ENCODE peak calls at places on chromosomes 12 and 14, in five cellular contexts. One of them, this sample, is unnamed.

GRCh38 chr14:24692382-24693352 is 58.7 kb upstream of the GZMB start:
- DNase-seq in stomach: no peak
- DNase-seq in nephron progenitor cell: no peak
- DNase-seq in amygdala: no peak
- DNase-seq in endodermal cell: peak
- DNase-seq in this sample: no peak

GRCh38 chr14:93269341-93270068 is 62.4 kb downstream of the UBR7 start:
- DNase-seq in stomach: no peak
- DNase-seq in nephron progenitor cell: no peak
- DNase-seq in amygdala: no peak
- DNase-seq in endodermal cell: no peak
- DNase-seq in this sample: no peak

GRCh38 chr12:11765817-11766794 is 116.6 kb downstream of the ETV6 start:
- DNase-seq in stomach: no peak
- DNase-seq in nephron progenitor cell: peak
- DNase-seq in amygdala: no peak
- DNase-seq in endodermal cell: peak
- DNase-seq in this sample: no peak

GRCh38 chr12:59077153-59077930 is 157.0 kb upstream of the LRIG3 start:
- DNase-seq in stomach: peak
- DNase-seq in nephron progenitor cell: peak
- DNase-seq in amygdala: no peak
- DNase-seq in endodermal cell: peak
- DNase-seq in this sample: no peak

GRCh38 chr12:82057770-82058169 is 298.6 kb upstream of the PPFIA2 start:
- DNase-seq in stomach: no peak
- DNase-seq in nephron progenitor cell: no peak
- DNase-seq in amygdala: no peak
- DNase-seq in endodermal cell: no peak
- DNase-seq in this sample: no peak

GRCh38 chr14:61329478-61330051 is 8.2 kb downstream of the PRKCH start:
- DNase-seq in stomach: no peak
- DNase-seq in nephron progenitor cell: no peak
- DNase-seq in amygdala: no peak
- DNase-seq in endodermal cell: no peak
- DNase-seq in this sample: no peak

GRCh38 chr14:85587152-85587697 is 57.3 kb downstream of the FLRT2 start:
- DNase-seq in stomach: no peak
- DNase-seq in nephron progenitor cell: no peak
- DNase-seq in amygdala: no peak
- DNase-seq in endodermal cell: no peak
- DNase-seq in this sample: peak

GRCh38 chr12:31324845-31325523 is 966 bp downstream of the SINHCAF start:
- DNase-seq in stomach: peak
- DNase-seq in nephron progenitor cell: peak
- DNase-seq in amygdala: peak
- DNase-seq in endodermal cell: peak
- DNase-seq in this sample: peak

GRCh38 chr12:58656254-58657009 is 263.9 kb downstream of the LRIG3 start:
- DNase-seq in stomach: no peak
- DNase-seq in nephron progenitor cell: no peak
- DNase-seq in amygdala: no peak
- DNase-seq in endodermal cell: no peak
- DNase-seq in this sample: no peak

GRCh38 chr14:34174973-34175372 is 224.1 kb upstream of the EGLN3 start:
- DNase-seq in stomach: no peak
- DNase-seq in nephron progenitor cell: no peak
- DNase-seq in amygdala: no peak
- DNase-seq in endodermal cell: no peak
- DNase-seq in this sample: no peak

GRCh38 chr14:76867536-76868452 is 41.6 kb downstream of the LRRC74A start:
- DNase-seq in stomach: peak
- DNase-seq in nephron progenitor cell: peak
- DNase-seq in amygdala: no peak
- DNase-seq in endodermal cell: no peak
- DNase-seq in this sample: no peak

GRCh38 chr12:107515446-107515958 is 170.1 kb upstream of the PWP1 start:
- DNase-seq in stomach: no peak
- DNase-seq in nephron progenitor cell: no peak
- DNase-seq in amygdala: no peak
- DNase-seq in endodermal cell: peak
- DNase-seq in this sample: no peak

GRCh38 chr12:1890810-1891209 is 27.6 kb downstream of the CACNA2D4 start:
- DNase-seq in stomach: no peak
- DNase-seq in nephron progenitor cell: no peak
- DNase-seq in amygdala: no peak
- DNase-seq in endodermal cell: no peak
- DNase-seq in this sample: no peak

GRCh38 chr12:100555722-100556121 is 17.8 kb upstream of the GAS2L3 start:
- DNase-seq in stomach: no peak
- DNase-seq in nephron progenitor cell: no peak
- DNase-seq in amygdala: no peak
- DNase-seq in endodermal cell: no peak
- DNase-seq in this sample: no peak

GRCh38 chr14:47596860-47597259 is 78.5 kb downstream of the MDGA2 start:
- DNase-seq in stomach: no peak
- DNase-seq in nephron progenitor cell: no peak
- DNase-seq in amygdala: no peak
- DNase-seq in endodermal cell: no peak
- DNase-seq in this sample: no peak

GRCh38 chr12:52280796-52281560 is 6.5 kb downstream of the KRT86 start:
- DNase-seq in stomach: peak
- DNase-seq in nephron progenitor cell: no peak
- DNase-seq in amygdala: no peak
- DNase-seq in endodermal cell: peak
- DNase-seq in this sample: peak

GRCh38 chr12:38159092-38159551 is 157.5 kb upstream of the ALG10B start:
- DNase-seq in stomach: no peak
- DNase-seq in nephron progenitor cell: no peak
- DNase-seq in amygdala: no peak
- DNase-seq in endodermal cell: no peak
- DNase-seq in this sample: no peak

GRCh38 chr12:43648636-43649035 is 96.6 kb upstream of the ADAMTS20 start:
- DNase-seq in stomach: no peak
- DNase-seq in nephron progenitor cell: no peak
- DNase-seq in amygdala: no peak
- DNase-seq in endodermal cell: no peak
- DNase-seq in this sample: no peak

GRCh38 chr12:98401427-98401826 is 114.0 kb upstream of the TMPO start:
- DNase-seq in stomach: no peak
- DNase-seq in nephron progenitor cell: peak
- DNase-seq in amygdala: no peak
- DNase-seq in endodermal cell: no peak
- DNase-seq in this sample: no peak

GRCh38 chr14:32934891-32935633 is 3.6 kb upstream of the NPAS3 start:
- DNase-seq in stomach: no peak
- DNase-seq in nephron progenitor cell: peak
- DNase-seq in amygdala: peak
- DNase-seq in endodermal cell: peak
- DNase-seq in this sample: no peak

GRCh38 chr14:59428581-59429012 is 36.6 kb downstream of the GPR135 start:
- DNase-seq in stomach: no peak
- DNase-seq in nephron progenitor cell: no peak
- DNase-seq in amygdala: no peak
- DNase-seq in endodermal cell: no peak
- DNase-seq in this sample: no peak

GRCh38 chr12:22048351-22049041 is 2.5 kb downstream of the CMAS start:
- DNase-seq in stomach: no peak
- DNase-seq in nephron progenitor cell: no peak
- DNase-seq in amygdala: no peak
- DNase-seq in endodermal cell: peak
- DNase-seq in this sample: no peak

GRCh38 chr14:64510127-64510808 is 5.7 kb downstream of the ZBTB1 start:
- DNase-seq in stomach: no peak
- DNase-seq in nephron progenitor cell: no peak
- DNase-seq in amygdala: no peak
- DNase-seq in endodermal cell: no peak
- DNase-seq in this sample: no peak

GRCh38 chr12:111126331-111126730 is 206.0 kb upstream of the MYL2 start:
- DNase-seq in stomach: no peak
- DNase-seq in nephron progenitor cell: no peak
- DNase-seq in amygdala: no peak
- DNase-seq in endodermal cell: no peak
- DNase-seq in this sample: no peak

GRCh38 chr12:22275847-22276246 is 58.7 kb downstream of the ST8SIA1 start:
- DNase-seq in stomach: peak
- DNase-seq in nephron progenitor cell: no peak
- DNase-seq in amygdala: no peak
- DNase-seq in endodermal cell: peak
- DNase-seq in this sample: peak

GRCh38 chr12:102757154-102757873 is 159.7 kb downstream of the PAH start:
- DNase-seq in stomach: no peak
- DNase-seq in nephron progenitor cell: no peak
- DNase-seq in amygdala: no peak
- DNase-seq in endodermal cell: no peak
- DNase-seq in this sample: no peak

GRCh38 chr14:34035177-34035933 is 84.5 kb upstream of the EGLN3 start:
- DNase-seq in stomach: peak
- DNase-seq in nephron progenitor cell: no peak
- DNase-seq in amygdala: no peak
- DNase-seq in endodermal cell: no peak
- DNase-seq in this sample: peak

GRCh38 chr12:28156362-28156761 is 33.9 kb upstream of the CCDC91 start:
- DNase-seq in stomach: no peak
- DNase-seq in nephron progenitor cell: no peak
- DNase-seq in amygdala: no peak
- DNase-seq in endodermal cell: no peak
- DNase-seq in this sample: no peak

GRCh38 chr14:91229743-91230200 is 14.7 kb downstream of the GPR68 start:
- DNase-seq in stomach: no peak
- DNase-seq in nephron progenitor cell: no peak
- DNase-seq in amygdala: no peak
- DNase-seq in endodermal cell: no peak
- DNase-seq in this sample: no peak

GRCh38 chr12:63495974-63496373 is 172.3 kb downstream of the DPY19L2 start:
- DNase-seq in stomach: no peak
- DNase-seq in nephron progenitor cell: no peak
- DNase-seq in amygdala: no peak
- DNase-seq in endodermal cell: no peak
- DNase-seq in this sample: no peak

GRCh38 chr14:96180004-96180403 is 24.6 kb upstream of the BDKRB2 start:
- DNase-seq in stomach: no peak
- DNase-seq in nephron progenitor cell: no peak
- DNase-seq in amygdala: no peak
- DNase-seq in endodermal cell: no peak
- DNase-seq in this sample: no peak

GRCh38 chr14:75648066-75648838 is 12.4 kb downstream of the ERG28 start:
- DNase-seq in stomach: peak
- DNase-seq in nephron progenitor cell: peak
- DNase-seq in amygdala: no peak
- DNase-seq in endodermal cell: no peak
- DNase-seq in this sample: peak

GRCh38 chr12:115451785-115452736 is 768.1 kb upstream of the TBX3 start:
- DNase-seq in stomach: peak
- DNase-seq in nephron progenitor cell: peak
- DNase-seq in amygdala: no peak
- DNase-seq in endodermal cell: peak
- DNase-seq in this sample: no peak

GRCh38 chr14:105224845-105225585 is 23.3 kb upstream of the BTBD6 start:
- DNase-seq in stomach: no peak
- DNase-seq in nephron progenitor cell: no peak
- DNase-seq in amygdala: no peak
- DNase-seq in endodermal cell: no peak
- DNase-seq in this sample: no peak

GRCh38 chr12:64192644-64193043 is 29.5 kb downstream of the KICS2 start:
- DNase-seq in stomach: no peak
- DNase-seq in nephron progenitor cell: no peak
- DNase-seq in amygdala: no peak
- DNase-seq in endodermal cell: no peak
- DNase-seq in this sample: no peak